ENCODE peak calls at places on chromosome 19, in six cellular contexts. P, Q, D, F, L and Y are unnamed samples. For H3K9me3, the result is how much of the 10 kb centered on the place peaks cover.

GRCh38 chr19:40219721-40220276 is 1.6 kb upstream of the TTC9B start:
- DNase-seq in P (no peak), Q (peak), D (no peak), F (no peak), L (no peak), Y (no peak)

GRCh38 chr19:49652723-49653465 is 10.9 kb downstream of the SCAF1 start:
- DNase-seq in P (no peak), Q (no peak), D (no peak), F (no peak), L (no peak), Y (no peak)

GRCh38 chr19:15836595-15837398 is 21.3 kb upstream of the OR10H1 start:
- DNase-seq in P (peak), Q (peak), D (peak), F (peak), L (peak), Y (peak)

GRCh38 chr19:7516878-7517277 is 975 bp downstream of the ZNF358 start:
- DNase-seq in P (no peak), Q (no peak), D (no peak), F (no peak), L (no peak), Y (no peak)

GRCh38 chr19:12647490-12648071 is 19.0 kb downstream of the MAN2B1 start:
- DNase-seq in P (no peak), Q (no peak), D (no peak), F (peak), L (peak), Y (no peak)

GRCh38 chr19:47848871-47849473 is 10.1 kb upstream of the TPRX2 start:
- DNase-seq in P (no peak), Q (no peak), D (no peak), F (no peak), L (no peak), Y (no peak)

GRCh38 chr19:6680141-6680540 is 10.2 kb upstream of the TNFSF14 start:
- DNase-seq in P (no peak), Q (no peak), D (no peak), F (no peak), L (no peak), Y (no peak)

GRCh38 chr19:40217921-40218890 is at the start of gene TTC9B:
- DNase-seq in P (no peak), Q (no peak), D (no peak), F (no peak), L (peak), Y (peak)

GRCh38 chr19:4124638-4125037 is 716 bp upstream of the MAP2K2 start:
- DNase-seq in P (no peak), Q (no peak), D (no peak), F (no peak), L (no peak), Y (no peak)

GRCh38 chr19:798415-799075 is 1.3 kb downstream of the PTBP1 start:
- DNase-seq in P (no peak), Q (no peak), D (no peak), F (no peak), L (peak), Y (no peak)

GRCh38 chr19:15452111-15453047 is 2.6 kb upstream of the WIZ start:
- DNase-seq in P (peak), Q (peak), D (peak), F (peak), L (peak), Y (no peak)

GRCh38 chr19:8251025-8251472 is 41.9 kb downstream of the CERS4 start:
- DNase-seq in P (peak), Q (peak), D (peak), F (peak), L (peak), Y (no peak)

GRCh38 chr19:38270587-38271167 is 6.3 kb downstream of the SPINT2 start:
- DNase-seq in P (no peak), Q (peak), D (no peak), F (no peak), L (peak), Y (no peak)

GRCh38 chr19:13103961-13104847 is 1.5 kb upstream of the LYL1 start:
- DNase-seq in P (no peak), Q (no peak), D (no peak), F (peak), L (peak), Y (peak)

GRCh38 chr19:6778386-6778785 is 5.9 kb downstream of the VAV1 start:
- DNase-seq in P (no peak), Q (no peak), D (no peak), F (no peak), L (no peak), Y (no peak)

GRCh38 chr19:35337984-35338296 is 9.0 kb downstream of the CD22 start:
- DNase-seq in P (no peak), Q (no peak), D (no peak), F (no peak), L (peak), Y (no peak)

GRCh38 chr19:45640849-45641273 is 1.7 kb upstream of the EML2 start:
- DNase-seq in P (no peak), Q (no peak), D (no peak), F (no peak), L (no peak), Y (no peak)

GRCh38 chr19:40502647-40503046 is 35.8 kb downstream of the SPTBN4 start:
- DNase-seq in P (no peak), Q (no peak), D (no peak), F (no peak), L (no peak), Y (no peak)

GRCh38 chr19:56840452-56841193 is at the start of the genes PEG3 and ZIM2:
- DNase-seq in P (peak), Q (no peak), D (no peak), F (peak), L (peak), Y (no peak)

GRCh38 chr19:8392017-8392591 is 1.9 kb downstream of the RAB11B start:
- DNase-seq in P (no peak), Q (peak), D (no peak), F (no peak), L (no peak), Y (no peak)

GRCh38 chr19:56177564-56178243 is 1.9 kb downstream of the GALP start:
- DNase-seq in P (no peak), Q (no peak), D (no peak), F (no peak), L (no peak), Y (no peak)

DNA sequence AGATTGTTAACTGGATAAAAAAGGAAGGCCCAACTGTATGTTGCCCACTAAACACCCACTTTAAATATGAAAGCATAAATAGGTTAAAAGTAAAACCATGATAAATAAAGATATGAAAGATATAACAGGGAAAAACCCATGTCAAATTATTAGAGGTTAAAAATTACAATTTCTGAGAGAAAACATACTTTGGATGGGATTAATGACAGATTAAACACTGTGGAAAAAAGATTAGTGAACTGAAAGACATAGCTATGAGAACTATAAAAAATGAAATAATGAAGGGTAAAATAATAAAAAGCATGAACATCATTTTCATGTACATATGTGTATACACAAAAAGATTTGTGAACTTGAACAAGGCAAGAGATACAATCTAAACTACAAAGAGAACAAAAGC is 2.2 kb upstream of the ZNF577 start:
- DNase-seq in P (no peak), Q (no peak), D (no peak), F (no peak), L (no peak), Y (no peak)
- H3K9me3 ChIP-seq in P (half or more), Q (under half), D (under half), F (under half), L (half or more), Y (half or more)

DNA sequence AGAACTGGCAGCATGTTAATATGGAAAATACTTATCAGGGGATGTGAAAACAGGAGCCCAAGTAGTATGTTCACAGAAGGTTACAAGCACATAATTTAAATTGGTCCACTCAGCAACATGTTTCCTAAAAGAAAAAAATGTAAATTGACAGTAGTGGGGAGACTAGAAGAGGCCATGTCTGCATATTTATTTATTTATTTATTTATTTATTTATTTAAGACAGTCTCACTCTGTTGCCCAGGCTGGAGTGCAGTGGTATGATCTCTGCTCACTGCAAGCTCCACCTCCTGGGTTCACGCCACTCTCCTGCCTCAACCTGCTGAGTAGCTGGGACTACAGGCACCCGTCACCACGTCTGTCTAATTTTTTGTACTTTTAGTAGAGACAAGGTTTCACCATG is 13.7 kb upstream of the ZNF8 start:
- DNase-seq in P (no peak), Q (no peak), D (no peak), F (no peak), L (no peak), Y (no peak)
- H3K9me3 ChIP-seq in P (half or more), Q (under half), D (under half), F (under half), L (half or more), Y (under half)

GRCh38 chr19:20558011-20558410 is 7.6 kb downstream of the ZNF737 start:
- DNase-seq in P (no peak), Q (no peak), D (no peak), F (no peak), L (no peak), Y (no peak)

GRCh38 chr19:20558571-20558970 is 7.0 kb downstream of the ZNF737 start:
- DNase-seq in P (no peak), Q (no peak), D (no peak), F (no peak), L (no peak), Y (no peak)
- H3K9me3 ChIP-seq in P (half or more), Q (under half), D (under half), F (under half), L (half or more), Y (under half)

GRCh38 chr19:10192922-10193321 is 1.8 kb downstream of the DNMT1 start:
- DNase-seq in P (no peak), Q (no peak), D (no peak), F (no peak), L (no peak), Y (no peak)

GRCh38 chr19:10189631-10190425 is 4.9 kb downstream of the DNMT1 start:
- DNase-seq in P (no peak), Q (peak), D (no peak), F (no peak), L (no peak), Y (no peak)

GRCh38 chr19:10193666-10194499 is 870 bp downstream of the DNMT1 start:
- DNase-seq in P (no peak), Q (peak), D (no peak), F (no peak), L (peak), Y (peak)

GRCh38 chr19:10194500-10195198 is at the start of gene DNMT1:
- DNase-seq in P (peak), Q (peak), D (peak), F (peak), L (peak), Y (peak)

GRCh38 chr19:10191347-10191746 is 3.4 kb downstream of the DNMT1 start:
- DNase-seq in P (no peak), Q (peak), D (peak), F (peak), L (no peak), Y (no peak)
- H3K9me3 ChIP-seq in P (under half), Q (under half), D (under half), F (under half), L (under half), Y (under half)

GRCh38 chr19:36719687-36720556 is 32.5 kb downstream of the ZNF567 start:
- DNase-seq in P (no peak), Q (peak), D (no peak), F (no peak), L (no peak), Y (no peak)
- H3K9me3 ChIP-seq in P (half or more), Q (under half), D (under half), F (under half), L (half or more), Y (half or more)

GRCh38 chr19:36573948-36574726 is 1.0 kb upstream of the ZNF529 start:
- DNase-seq in P (no peak), Q (peak), D (no peak), F (no peak), L (no peak), Y (no peak)
- H3K9me3 ChIP-seq in P (under half), Q (under half), D (under half), F (under half), L (under half), Y (under half)

DNA sequence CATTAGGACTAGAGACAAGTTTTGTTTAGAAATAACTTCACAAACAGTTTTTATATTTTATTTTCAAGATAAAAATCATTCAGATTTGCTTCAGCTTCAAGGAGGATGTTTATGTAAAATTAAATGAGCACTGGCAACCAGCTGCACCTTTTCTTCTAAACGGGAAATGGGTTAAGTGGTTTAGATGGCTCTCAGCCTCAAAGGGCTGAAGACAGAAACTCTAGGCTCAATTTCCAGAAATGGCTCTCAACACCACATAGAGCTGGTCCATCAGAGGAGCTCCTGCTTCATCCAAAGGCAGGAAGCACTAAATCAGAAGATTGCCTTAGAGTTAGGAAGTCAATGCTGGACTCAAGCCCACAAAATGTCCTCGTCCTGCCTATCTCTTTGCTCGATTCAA is 74.7 kb downstream of the ZNF429 start:
- DNase-seq in P (no peak), Q (no peak), D (no peak), F (no peak), L (no peak), Y (no peak)
- H3K9me3 ChIP-seq in P (under half), Q (under half), D (under half), F (under half), L (under half), Y (under half)

GRCh38 chr19:21851596-21852345 is 15.8 kb upstream of the ZNF43 start:
- DNase-seq in P (peak), Q (peak), D (peak), F (peak), L (peak), Y (peak)

GRCh38 chr19:21856751-21857150 is 20.8 kb upstream of the ZNF43 start:
- DNase-seq in P (no peak), Q (no peak), D (no peak), F (no peak), L (no peak), Y (no peak)
- H3K9me3 ChIP-seq in P (under half), Q (under half), D (under half), F (under half), L (under half), Y (under half)